ENCODE peak calls at places on chromosomes 7 and 10, in seven cellular contexts. T is cardiac muscle cell, G is transverse colon, P is BJ, N is spleen, K is HepG2, B is IMR-90. M is an unnamed sample.

GRCh38 chr10:44253769-44254462 is 131.0 kb downstream of the CXCL12 start:
- DNase-seq in T (no peak), G (no peak), P (peak; percentile 75), N (no peak), K (peak; percentile 49), B (peak; percentile 94), M (peak; percentile 55)

GRCh38 chr10:118753331-118753730 is 1.4 kb downstream of the CACUL1 start:
- DNase-seq in T (no peak), G (no peak), P (no peak), N (no peak), K (no peak), B (peak; percentile 44), M (no peak)

GRCh38 chr7:70568674-70569334 is 563.1 kb upstream of the GALNT17 start:
- DNase-seq in T (peak; percentile 81), G (peak; percentile 31), P (no peak), N (no peak), K (no peak), B (no peak), M (peak; percentile 81)

GRCh38 chr10:18610517-18610916 is 40.9 kb downstream of the NSUN6 start:
- DNase-seq in T (no peak), G (peak; percentile 35), P (no peak), N (no peak), K (peak; percentile 98), B (peak; percentile 87), M (peak; percentile 61)

GRCh38 chr10:3398825-3399646 is 226.5 kb upstream of the PITRM1 start:
- DNase-seq in T (no peak), G (no peak), P (peak; percentile 19), N (peak; percentile 72), K (peak; percentile 84), B (no peak), M (no peak)

GRCh38 chr7:84548366-84549085 is 353.9 kb upstream of the SEMA3A start:
- DNase-seq in T (peak; percentile 25), G (no peak), P (no peak), N (no peak), K (no peak), B (peak; percentile 73), M (no peak)

GRCh38 chr10:88733215-88733614 is 26.6 kb upstream of the LIPN start:
- DNase-seq in T (no peak), G (no peak), P (no peak), N (no peak), K (no peak), B (no peak), M (no peak)

GRCh38 chr10:19200211-19200610 is 151.6 kb downstream of the MALRD1 start:
- DNase-seq in T (no peak), G (no peak), P (no peak), N (no peak), K (no peak), B (no peak), M (no peak)

GRCh38 chr10:12534824-12535223 is 185.5 kb downstream of the CAMK1D start:
- DNase-seq in T (no peak), G (no peak), P (no peak), N (no peak), K (no peak), B (peak; percentile 35), M (no peak)

GRCh38 chr7:43636093-43636492 is 53.2 kb downstream of the STK17A start:
- DNase-seq in T (no peak), G (no peak), P (no peak), N (no peak), K (peak; percentile 37), B (peak; percentile 78), M (peak; percentile 69)

GRCh38 chr7:93036807-93037206 is 81.0 kb downstream of the SAMD9 start:
- DNase-seq in T (no peak), G (no peak), P (no peak), N (no peak), K (no peak), B (no peak), M (no peak)

GRCh38 chr7:91657386-91658120 is 222.9 kb downstream of the MTERF1 start:
- DNase-seq in T (peak; percentile 55), G (no peak), P (peak; percentile 54), N (no peak), K (no peak), B (no peak), M (no peak)

GRCh38 chr10:70666960-70667798 is 5.1 kb upstream of the ADAMTS14 start:
- DNase-seq in T (no peak), G (no peak), P (no peak), N (peak; percentile 30), K (no peak), B (no peak), M (no peak)

GRCh38 chr7:74657692-74658170 is at the start of gene GTF2I:
- DNase-seq in T (peak; percentile 71), G (no peak), P (no peak), N (peak; percentile 94), K (no peak), B (no peak), M (no peak)

GRCh38 chr7:77940647-77941046 is 142.1 kb downstream of the PHTF2 start:
- DNase-seq in T (peak; percentile 48), G (peak; percentile 16), P (no peak), N (no peak), K (peak; percentile 36), B (peak; percentile 48), M (peak; percentile 44)

GRCh38 chr7:120990468-120991118 is 2.1 kb downstream of the CPED1 start:
- DNase-seq in T (no peak), G (no peak), P (no peak), N (no peak), K (no peak), B (peak; percentile 31), M (no peak)

GRCh38 chr10:88138319-88138848 is 275.0 kb downstream of the PTEN start:
- DNase-seq in T (no peak), G (no peak), P (no peak), N (no peak), K (no peak), B (no peak), M (no peak)

GRCh38 chr10:77889277-77889903 is 37.2 kb downstream of the DLG5 start:
- DNase-seq in T (peak; percentile 87), G (peak; percentile 74), P (no peak), N (no peak), K (peak; percentile 93), B (no peak), M (peak; percentile 97)

GRCh38 chr10:98272245-98272644 is 4.3 kb upstream of the LOXL4 start:
- DNase-seq in T (no peak), G (no peak), P (no peak), N (no peak), K (no peak), B (no peak), M (peak; percentile 88)

GRCh38 chr10:124837687-124838086 is 36.1 kb downstream of the ABRAXAS2 start:
- DNase-seq in T (no peak), G (no peak), P (no peak), N (no peak), K (no peak), B (no peak), M (no peak)

GRCh38 chr10:59817806-59818205 is 64.6 kb upstream of the MRLN start:
- DNase-seq in T (no peak), G (no peak), P (no peak), N (no peak), K (no peak), B (no peak), M (no peak)

GRCh38 chr10:3071405-3072198 is 4.3 kb downstream of the PFKP start:
- DNase-seq in T (no peak), G (no peak), P (no peak), N (no peak), K (no peak), B (peak; percentile 96), M (no peak)

GRCh38 chr10:103896225-103896624 is 21.8 kb downstream of the STN1 start:
- DNase-seq in T (no peak), G (no peak), P (no peak), N (no peak), K (no peak), B (peak; percentile 46), M (no peak)

GRCh38 chr7:43449577-43449976 is 133.3 kb upstream of the STK17A start:
- DNase-seq in T (no peak), G (no peak), P (no peak), N (no peak), K (no peak), B (no peak), M (no peak)

GRCh38 chr10:129887986-129888783 is 75.9 kb downstream of the EBF3 start:
- DNase-seq in T (no peak), G (no peak), P (no peak), N (no peak), K (no peak), B (no peak), M (no peak)

GRCh38 chr10:34811968-34812514 is 3.1 kb downstream of the PARD3 start:
- DNase-seq in T (no peak), G (no peak), P (no peak), N (no peak), K (no peak), B (peak; percentile 43), M (no peak)

GRCh38 chr10:61662794-61663259 is at the start of gene CABCOCO1:
- DNase-seq in T (peak; percentile 87), G (peak; percentile 69), P (no peak), N (peak; percentile 80), K (no peak), B (peak; percentile 32), M (peak; percentile 65)
- H3K4me3 ChIP-seq in T (peak within 1 kb of the TSS; percentile 60), G (peak within 1 kb of the TSS; percentile 49), P (peak within 1 kb of the TSS; percentile 81), N (peak within 1 kb of the TSS; percentile 42), K (no peak within 1 kb of the TSS), B (peak within 1 kb of the TSS; percentile 83), M (peak within 1 kb of the TSS; percentile 33)

DNA sequence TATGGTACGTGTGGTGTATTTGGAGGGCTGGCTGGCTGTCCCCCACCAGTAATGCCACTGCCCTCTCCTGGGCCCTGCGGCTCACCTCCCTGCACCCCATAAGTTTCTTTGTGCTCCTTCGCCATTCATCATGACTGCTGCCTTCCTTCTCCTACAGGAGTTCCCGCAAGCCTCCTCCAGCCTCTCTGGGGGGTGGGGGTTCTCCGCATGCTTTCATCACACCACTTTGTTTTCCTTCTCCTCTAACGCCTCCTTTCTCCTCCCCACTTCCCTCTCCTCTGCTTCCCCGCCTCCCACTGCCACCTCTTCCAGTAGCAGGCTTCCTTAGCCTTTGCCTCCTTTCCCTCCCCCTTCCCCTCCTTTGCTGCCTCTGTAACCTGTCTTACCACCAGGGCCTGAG is 58.1 kb downstream of the PAX2 start:
- DNase-seq in T (no peak), G (no peak), P (no peak), N (no peak), K (no peak), B (no peak), M (no peak)
- H3K27me3 ChIP-seq in T (peaks cover 5% of the 10 kb centered on the region), G (peaks cover 84% of the 10 kb centered on the region), P (peaks cover 36% of the 10 kb centered on the region), N (no peaks in the 10 kb centered on the region), K (peaks cover 69% of the 10 kb centered on the region), B (peaks cover 69% of the 10 kb centered on the region), M (peaks cover 4% of the 10 kb centered on the region)

DNA sequence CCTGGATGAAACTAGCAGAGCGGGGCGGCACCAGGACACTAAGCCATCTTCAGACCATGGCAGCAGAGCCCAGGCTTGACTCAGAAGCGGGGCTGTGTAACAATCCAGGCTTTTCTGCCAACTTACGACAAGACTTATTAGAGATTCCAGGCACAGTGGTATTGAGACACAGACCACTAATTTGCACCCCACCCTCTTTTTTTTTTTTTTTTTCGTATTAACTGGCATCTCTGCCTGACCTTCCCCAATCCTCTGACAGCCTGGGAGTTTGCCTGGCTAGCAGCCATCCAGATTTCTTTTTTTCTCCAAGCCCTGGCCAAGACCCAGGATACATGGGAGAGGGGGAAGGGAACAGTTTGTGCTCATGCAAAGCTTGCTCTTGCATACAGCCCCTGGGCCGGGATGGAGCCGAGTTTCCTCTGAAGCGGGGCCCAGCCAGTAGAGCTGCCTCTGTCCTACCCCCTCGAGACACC is 182.4 kb downstream of the PLXNA4 start:
- DNase-seq in T (no peak), G (no peak), P (no peak), N (peak; percentile 77), K (no peak), B (no peak), M (peak; percentile 44)
- H3K4me3 ChIP-seq in T (no peak overlapping the region), G (no peak overlapping the region), P (no peak overlapping the region), N (no peak overlapping the region), K (no peak overlapping the region), B (no peak overlapping the region), M (no peak overlapping the region)

GRCh38 chr7:113486548-113486947 is 368.2 kb upstream of the SMIM30 start:
- DNase-seq in T (no peak), G (no peak), P (no peak), N (no peak), K (no peak), B (no peak), M (no peak)
- H3K27me3 ChIP-seq in T (no peaks in the 10 kb centered on the region), G (no peaks in the 10 kb centered on the region), P (no peaks in the 10 kb centered on the region), N (no peaks in the 10 kb centered on the region), K (no peaks in the 10 kb centered on the region), B (no peaks in the 10 kb centered on the region), M (no peaks in the 10 kb centered on the region)